ENCODE peak calls at places on chromosomes 2 and 18, in six cellular contexts. One of them, this sample, is unnamed.

GRCh38 chr18:48031641-48032040 is 101.2 kb upstream of the SMAD2 start:
- DNase-seq in NCI-H1092: no peak
- DNase-seq in stimulated activated CD4-positive, alpha-beta T cell treated with anti-CD3 and anti-CD28 coated beads, TNF-alpha, amount 100 ng/mL, for 1 hour: no peak
- DNase-seq in cerebellum: no peak
- DNase-seq in activated gamma-delta T cell treated with Interleukin-2 at 50 U/mL for 16 hours: no peak
- DNase-seq in AG04449: no peak
- DNase-seq in this sample: no peak

GRCh38 chr18:48405971-48406370 is 3.2 kb downstream of the ZBTB7C start:
- DNase-seq in cerebellum: no peak
- DNase-seq in activated gamma-delta T cell treated with Interleukin-2 at 50 U/mL for 16 hours: no peak
- DNase-seq in AG04449: no peak
- DNase-seq in stimulated activated CD4-positive, alpha-beta T cell treated with anti-CD3 and anti-CD28 coated beads, TNF-alpha, amount 100 ng/mL, for 1 hour: no peak
- DNase-seq in NCI-H1092: no peak
- DNase-seq in this sample: no peak

GRCh38 chr2:238487134-238487533 is 60.4 kb downstream of the ASB1 start:
- DNase-seq in cerebellum: no peak
- DNase-seq in AG04449: no peak
- DNase-seq in activated gamma-delta T cell treated with Interleukin-2 at 50 U/mL for 16 hours: no peak
- DNase-seq in stimulated activated CD4-positive, alpha-beta T cell treated with anti-CD3 and anti-CD28 coated beads, TNF-alpha, amount 100 ng/mL, for 1 hour: no peak
- DNase-seq in NCI-H1092: no peak
- DNase-seq in this sample: no peak

GRCh38 chr2:28909655-28910054 is 15.2 kb downstream of the WDR43 start:
- DNase-seq in activated gamma-delta T cell treated with Interleukin-2 at 50 U/mL for 16 hours: no peak
- DNase-seq in cerebellum: no peak
- DNase-seq in AG04449: no peak
- DNase-seq in NCI-H1092: no peak
- DNase-seq in stimulated activated CD4-positive, alpha-beta T cell treated with anti-CD3 and anti-CD28 coated beads, TNF-alpha, amount 100 ng/mL, for 1 hour: no peak
- DNase-seq in this sample: no peak

GRCh38 chr2:127086800-127087737 is 19.9 kb downstream of the BIN1 start:
- DNase-seq in activated gamma-delta T cell treated with Interleukin-2 at 50 U/mL for 16 hours: no peak
- DNase-seq in AG04449: no peak
- DNase-seq in stimulated activated CD4-positive, alpha-beta T cell treated with anti-CD3 and anti-CD28 coated beads, TNF-alpha, amount 100 ng/mL, for 1 hour: no peak
- DNase-seq in cerebellum: no peak
- DNase-seq in NCI-H1092: no peak
- DNase-seq in this sample: peak; percentile 58

GRCh38 chr2:15790326-15790725 is 150.0 kb upstream of the MYCN start:
- DNase-seq in activated gamma-delta T cell treated with Interleukin-2 at 50 U/mL for 16 hours: no peak
- DNase-seq in stimulated activated CD4-positive, alpha-beta T cell treated with anti-CD3 and anti-CD28 coated beads, TNF-alpha, amount 100 ng/mL, for 1 hour: no peak
- DNase-seq in AG04449: no peak
- DNase-seq in NCI-H1092: no peak
- DNase-seq in cerebellum: no peak
- DNase-seq in this sample: no peak

GRCh38 chr2:63571291-63571690 is 17.0 kb downstream of the WDPCP start:
- DNase-seq in stimulated activated CD4-positive, alpha-beta T cell treated with anti-CD3 and anti-CD28 coated beads, TNF-alpha, amount 100 ng/mL, for 1 hour: no peak
- DNase-seq in NCI-H1092: no peak
- DNase-seq in AG04449: no peak
- DNase-seq in activated gamma-delta T cell treated with Interleukin-2 at 50 U/mL for 16 hours: no peak
- DNase-seq in cerebellum: no peak
- DNase-seq in this sample: no peak

GRCh38 chr2:207300817-207301216 is 135.1 kb upstream of the KLF7 start:
- DNase-seq in cerebellum: no peak
- DNase-seq in stimulated activated CD4-positive, alpha-beta T cell treated with anti-CD3 and anti-CD28 coated beads, TNF-alpha, amount 100 ng/mL, for 1 hour: no peak
- DNase-seq in NCI-H1092: no peak
- DNase-seq in activated gamma-delta T cell treated with Interleukin-2 at 50 U/mL for 16 hours: no peak
- DNase-seq in AG04449: no peak
- DNase-seq in this sample: no peak

GRCh38 chr2:234712421-234712935 is 215.6 kb upstream of the ARL4C start:
- DNase-seq in cerebellum: no peak
- DNase-seq in AG04449: no peak
- DNase-seq in activated gamma-delta T cell treated with Interleukin-2 at 50 U/mL for 16 hours: no peak
- DNase-seq in NCI-H1092: no peak
- DNase-seq in stimulated activated CD4-positive, alpha-beta T cell treated with anti-CD3 and anti-CD28 coated beads, TNF-alpha, amount 100 ng/mL, for 1 hour: no peak
- DNase-seq in this sample: no peak

GRCh38 chr2:84297155-84297554 is 161.9 kb downstream of the SUCLG1 start:
- DNase-seq in NCI-H1092: no peak
- DNase-seq in AG04449: no peak
- DNase-seq in cerebellum: no peak
- DNase-seq in stimulated activated CD4-positive, alpha-beta T cell treated with anti-CD3 and anti-CD28 coated beads, TNF-alpha, amount 100 ng/mL, for 1 hour: no peak
- DNase-seq in activated gamma-delta T cell treated with Interleukin-2 at 50 U/mL for 16 hours: no peak
- DNase-seq in this sample: no peak

GRCh38 chr2:240131296-240131695 is 4.8 kb downstream of the COPS9 start:
- DNase-seq in NCI-H1092: no peak
- DNase-seq in cerebellum: no peak
- DNase-seq in activated gamma-delta T cell treated with Interleukin-2 at 50 U/mL for 16 hours: no peak
- DNase-seq in stimulated activated CD4-positive, alpha-beta T cell treated with anti-CD3 and anti-CD28 coated beads, TNF-alpha, amount 100 ng/mL, for 1 hour: no peak
- DNase-seq in AG04449: no peak
- DNase-seq in this sample: no peak

GRCh38 chr2:200252661-200253067 is 53.8 kb upstream of the SPATS2L start:
- DNase-seq in AG04449: peak; percentile 73
- DNase-seq in activated gamma-delta T cell treated with Interleukin-2 at 50 U/mL for 16 hours: no peak
- DNase-seq in cerebellum: no peak
- DNase-seq in stimulated activated CD4-positive, alpha-beta T cell treated with anti-CD3 and anti-CD28 coated beads, TNF-alpha, amount 100 ng/mL, for 1 hour: no peak
- DNase-seq in NCI-H1092: no peak
- DNase-seq in this sample: peak; percentile 69

GRCh38 chr2:172433169-172433568 is 5.8 kb downstream of the ITGA6 start:
- DNase-seq in NCI-H1092: no peak
- DNase-seq in activated gamma-delta T cell treated with Interleukin-2 at 50 U/mL for 16 hours: no peak
- DNase-seq in cerebellum: no peak
- DNase-seq in AG04449: no peak
- DNase-seq in stimulated activated CD4-positive, alpha-beta T cell treated with anti-CD3 and anti-CD28 coated beads, TNF-alpha, amount 100 ng/mL, for 1 hour: no peak
- DNase-seq in this sample: no peak

GRCh38 chr2:47554311-47554905 is 151.5 kb downstream of the MSH2 start:
- DNase-seq in stimulated activated CD4-positive, alpha-beta T cell treated with anti-CD3 and anti-CD28 coated beads, TNF-alpha, amount 100 ng/mL, for 1 hour: no peak
- DNase-seq in NCI-H1092: no peak
- DNase-seq in AG04449: no peak
- DNase-seq in cerebellum: no peak
- DNase-seq in activated gamma-delta T cell treated with Interleukin-2 at 50 U/mL for 16 hours: no peak
- DNase-seq in this sample: no peak

GRCh38 chr18:10833656-10834055 is 307.8 kb downstream of the NAPG start:
- DNase-seq in stimulated activated CD4-positive, alpha-beta T cell treated with anti-CD3 and anti-CD28 coated beads, TNF-alpha, amount 100 ng/mL, for 1 hour: no peak
- DNase-seq in AG04449: no peak
- DNase-seq in NCI-H1092: no peak
- DNase-seq in cerebellum: no peak
- DNase-seq in activated gamma-delta T cell treated with Interleukin-2 at 50 U/mL for 16 hours: no peak
- DNase-seq in this sample: no peak

GRCh38 chr2:148534416-148535205 is 109.9 kb upstream of the EPC2 start:
- DNase-seq in NCI-H1092: no peak
- DNase-seq in AG04449: no peak
- DNase-seq in activated gamma-delta T cell treated with Interleukin-2 at 50 U/mL for 16 hours: no peak
- DNase-seq in stimulated activated CD4-positive, alpha-beta T cell treated with anti-CD3 and anti-CD28 coated beads, TNF-alpha, amount 100 ng/mL, for 1 hour: no peak
- DNase-seq in cerebellum: no peak
- DNase-seq in this sample: no peak

GRCh38 chr2:69169990-69170389 is 157.0 kb downstream of the ANTXR1 start:
- DNase-seq in activated gamma-delta T cell treated with Interleukin-2 at 50 U/mL for 16 hours: no peak
- DNase-seq in stimulated activated CD4-positive, alpha-beta T cell treated with anti-CD3 and anti-CD28 coated beads, TNF-alpha, amount 100 ng/mL, for 1 hour: no peak
- DNase-seq in cerebellum: no peak
- DNase-seq in AG04449: no peak
- DNase-seq in NCI-H1092: no peak
- DNase-seq in this sample: no peak

GRCh38 chr2:9388102-9388735 is 35.1 kb downstream of the ITGB1BP1 start:
- DNase-seq in cerebellum: no peak
- DNase-seq in AG04449: no peak
- DNase-seq in NCI-H1092: no peak
- DNase-seq in stimulated activated CD4-positive, alpha-beta T cell treated with anti-CD3 and anti-CD28 coated beads, TNF-alpha, amount 100 ng/mL, for 1 hour: no peak
- DNase-seq in activated gamma-delta T cell treated with Interleukin-2 at 50 U/mL for 16 hours: no peak
- DNase-seq in this sample: no peak

GRCh38 chr2:1518891-1519530 is 105.7 kb downstream of the TPO start:
- DNase-seq in AG04449: no peak
- DNase-seq in NCI-H1092: no peak
- DNase-seq in stimulated activated CD4-positive, alpha-beta T cell treated with anti-CD3 and anti-CD28 coated beads, TNF-alpha, amount 100 ng/mL, for 1 hour: no peak
- DNase-seq in cerebellum: no peak
- DNase-seq in activated gamma-delta T cell treated with Interleukin-2 at 50 U/mL for 16 hours: no peak
- DNase-seq in this sample: no peak

GRCh38 chr18:12076424-12077140 is 17.1 kb upstream of the ANKRD62 start:
- DNase-seq in NCI-H1092: no peak
- DNase-seq in stimulated activated CD4-positive, alpha-beta T cell treated with anti-CD3 and anti-CD28 coated beads, TNF-alpha, amount 100 ng/mL, for 1 hour: no peak
- DNase-seq in AG04449: no peak
- DNase-seq in activated gamma-delta T cell treated with Interleukin-2 at 50 U/mL for 16 hours: no peak
- DNase-seq in cerebellum: peak; percentile 14
- DNase-seq in this sample: no peak

GRCh38 chr18:73189718-73190117 is 321.9 kb upstream of the NETO1 start:
- DNase-seq in AG04449: no peak
- DNase-seq in stimulated activated CD4-positive, alpha-beta T cell treated with anti-CD3 and anti-CD28 coated beads, TNF-alpha, amount 100 ng/mL, for 1 hour: no peak
- DNase-seq in NCI-H1092: no peak
- DNase-seq in activated gamma-delta T cell treated with Interleukin-2 at 50 U/mL for 16 hours: no peak
- DNase-seq in cerebellum: no peak
- DNase-seq in this sample: no peak

GRCh38 chr2:171687287-171688128 is at the start of gene DYNC1I2:
- DNase-seq in stimulated activated CD4-positive, alpha-beta T cell treated with anti-CD3 and anti-CD28 coated beads, TNF-alpha, amount 100 ng/mL, for 1 hour: peak; percentile 35
- DNase-seq in cerebellum: peak; percentile 87
- DNase-seq in AG04449: peak; percentile 79
- DNase-seq in NCI-H1092: peak; percentile 87
- DNase-seq in activated gamma-delta T cell treated with Interleukin-2 at 50 U/mL for 16 hours: peak; percentile 62
- DNase-seq in this sample: peak; percentile 85

GRCh38 chr2:186256540-186256939 is 229.5 kb upstream of the ZC3H15 start:
- DNase-seq in NCI-H1092: no peak
- DNase-seq in cerebellum: peak; percentile 42
- DNase-seq in activated gamma-delta T cell treated with Interleukin-2 at 50 U/mL for 16 hours: no peak
- DNase-seq in AG04449: no peak
- DNase-seq in stimulated activated CD4-positive, alpha-beta T cell treated with anti-CD3 and anti-CD28 coated beads, TNF-alpha, amount 100 ng/mL, for 1 hour: no peak
- DNase-seq in this sample: peak; percentile 8

GRCh38 chr18:21191596-21192307 is 50.3 kb upstream of the GREB1L start:
- DNase-seq in AG04449: no peak
- DNase-seq in cerebellum: peak; percentile 6
- DNase-seq in activated gamma-delta T cell treated with Interleukin-2 at 50 U/mL for 16 hours: no peak
- DNase-seq in stimulated activated CD4-positive, alpha-beta T cell treated with anti-CD3 and anti-CD28 coated beads, TNF-alpha, amount 100 ng/mL, for 1 hour: no peak
- DNase-seq in NCI-H1092: peak; percentile 30
- DNase-seq in this sample: peak; percentile 27

GRCh38 chr2:241925821-241926441 is 56.4 kb downstream of the RTP5 start:
- DNase-seq in cerebellum: no peak
- DNase-seq in NCI-H1092: no peak
- DNase-seq in activated gamma-delta T cell treated with Interleukin-2 at 50 U/mL for 16 hours: no peak
- DNase-seq in stimulated activated CD4-positive, alpha-beta T cell treated with anti-CD3 and anti-CD28 coated beads, TNF-alpha, amount 100 ng/mL, for 1 hour: no peak
- DNase-seq in AG04449: no peak
- DNase-seq in this sample: no peak

GRCh38 chr2:44531289-44531688 is 169.5 kb downstream of the CAMKMT start:
- DNase-seq in activated gamma-delta T cell treated with Interleukin-2 at 50 U/mL for 16 hours: no peak
- DNase-seq in NCI-H1092: no peak
- DNase-seq in AG04449: no peak
- DNase-seq in stimulated activated CD4-positive, alpha-beta T cell treated with anti-CD3 and anti-CD28 coated beads, TNF-alpha, amount 100 ng/mL, for 1 hour: no peak
- DNase-seq in cerebellum: no peak
- DNase-seq in this sample: no peak

GRCh38 chr2:176455865-176456291 is 186.6 kb downstream of the MTX2 start:
- DNase-seq in AG04449: no peak
- DNase-seq in stimulated activated CD4-positive, alpha-beta T cell treated with anti-CD3 and anti-CD28 coated beads, TNF-alpha, amount 100 ng/mL, for 1 hour: no peak
- DNase-seq in NCI-H1092: no peak
- DNase-seq in cerebellum: no peak
- DNase-seq in activated gamma-delta T cell treated with Interleukin-2 at 50 U/mL for 16 hours: no peak
- DNase-seq in this sample: peak; percentile 57

GRCh38 chr2:224777563-224777939 is 61.4 kb upstream of the CCDC195 start:
- DNase-seq in NCI-H1092: no peak
- DNase-seq in AG04449: no peak
- DNase-seq in stimulated activated CD4-positive, alpha-beta T cell treated with anti-CD3 and anti-CD28 coated beads, TNF-alpha, amount 100 ng/mL, for 1 hour: no peak
- DNase-seq in cerebellum: no peak
- DNase-seq in activated gamma-delta T cell treated with Interleukin-2 at 50 U/mL for 16 hours: no peak
- DNase-seq in this sample: no peak

GRCh38 chr2:217774232-217774631 is 228.6 kb downstream of the TNS1 start:
- DNase-seq in stimulated activated CD4-positive, alpha-beta T cell treated with anti-CD3 and anti-CD28 coated beads, TNF-alpha, amount 100 ng/mL, for 1 hour: no peak
- DNase-seq in NCI-H1092: no peak
- DNase-seq in activated gamma-delta T cell treated with Interleukin-2 at 50 U/mL for 16 hours: no peak
- DNase-seq in cerebellum: no peak
- DNase-seq in AG04449: no peak
- DNase-seq in this sample: no peak

GRCh38 chr2:208251098-208251497 is 3.8 kb downstream of the IDH1 start:
- DNase-seq in AG04449: no peak
- DNase-seq in activated gamma-delta T cell treated with Interleukin-2 at 50 U/mL for 16 hours: no peak
- DNase-seq in stimulated activated CD4-positive, alpha-beta T cell treated with anti-CD3 and anti-CD28 coated beads, TNF-alpha, amount 100 ng/mL, for 1 hour: no peak
- DNase-seq in cerebellum: no peak
- DNase-seq in NCI-H1092: no peak
- DNase-seq in this sample: no peak

GRCh38 chr2:232113821-232114220 is 152.3 kb downstream of the DIS3L2 start:
- DNase-seq in NCI-H1092: no peak
- DNase-seq in AG04449: no peak
- DNase-seq in stimulated activated CD4-positive, alpha-beta T cell treated with anti-CD3 and anti-CD28 coated beads, TNF-alpha, amount 100 ng/mL, for 1 hour: no peak
- DNase-seq in activated gamma-delta T cell treated with Interleukin-2 at 50 U/mL for 16 hours: no peak
- DNase-seq in cerebellum: no peak
- DNase-seq in this sample: no peak

GRCh38 chr2:233029321-233029720 is 3.2 kb upstream of the NEU2 start:
- DNase-seq in stimulated activated CD4-positive, alpha-beta T cell treated with anti-CD3 and anti-CD28 coated beads, TNF-alpha, amount 100 ng/mL, for 1 hour: no peak
- DNase-seq in NCI-H1092: no peak
- DNase-seq in cerebellum: no peak
- DNase-seq in AG04449: no peak
- DNase-seq in activated gamma-delta T cell treated with Interleukin-2 at 50 U/mL for 16 hours: no peak
- DNase-seq in this sample: peak; percentile 21

GRCh38 chr2:54122171-54122935 is 6.9 kb downstream of the ACYP2 start:
- DNase-seq in activated gamma-delta T cell treated with Interleukin-2 at 50 U/mL for 16 hours: no peak
- DNase-seq in stimulated activated CD4-positive, alpha-beta T cell treated with anti-CD3 and anti-CD28 coated beads, TNF-alpha, amount 100 ng/mL, for 1 hour: no peak
- DNase-seq in AG04449: no peak
- DNase-seq in NCI-H1092: no peak
- DNase-seq in cerebellum: peak; percentile 57
- DNase-seq in this sample: no peak

GRCh38 chr2:65744801-65745200 is 312.4 kb upstream of the SPRED2 start:
- DNase-seq in stimulated activated CD4-positive, alpha-beta T cell treated with anti-CD3 and anti-CD28 coated beads, TNF-alpha, amount 100 ng/mL, for 1 hour: no peak
- DNase-seq in cerebellum: no peak
- DNase-seq in AG04449: no peak
- DNase-seq in activated gamma-delta T cell treated with Interleukin-2 at 50 U/mL for 16 hours: no peak
- DNase-seq in NCI-H1092: no peak
- DNase-seq in this sample: no peak

GRCh38 chr2:128494307-128494639 is 175.6 kb upstream of the HS6ST1 start:
- DNase-seq in stimulated activated CD4-positive, alpha-beta T cell treated with anti-CD3 and anti-CD28 coated beads, TNF-alpha, amount 100 ng/mL, for 1 hour: no peak
- DNase-seq in NCI-H1092: no peak
- DNase-seq in cerebellum: no peak
- DNase-seq in activated gamma-delta T cell treated with Interleukin-2 at 50 U/mL for 16 hours: no peak
- DNase-seq in AG04449: no peak
- DNase-seq in this sample: no peak

GRCh38 chr2:128666596-128666995 is 347.9 kb upstream of the HS6ST1 start:
- DNase-seq in stimulated activated CD4-positive, alpha-beta T cell treated with anti-CD3 and anti-CD28 coated beads, TNF-alpha, amount 100 ng/mL, for 1 hour: no peak
- DNase-seq in AG04449: no peak
- DNase-seq in NCI-H1092: no peak
- DNase-seq in activated gamma-delta T cell treated with Interleukin-2 at 50 U/mL for 16 hours: no peak
- DNase-seq in cerebellum: no peak
- DNase-seq in this sample: no peak

GRCh38 chr2:234331966-234332365 is 164.9 kb downstream of the ARL4C start:
- DNase-seq in cerebellum: no peak
- DNase-seq in AG04449: no peak
- DNase-seq in NCI-H1092: no peak
- DNase-seq in activated gamma-delta T cell treated with Interleukin-2 at 50 U/mL for 16 hours: no peak
- DNase-seq in stimulated activated CD4-positive, alpha-beta T cell treated with anti-CD3 and anti-CD28 coated beads, TNF-alpha, amount 100 ng/mL, for 1 hour: no peak
- DNase-seq in this sample: no peak

GRCh38 chr18:33871363-33872025 is 293.5 kb downstream of the ASXL3 start:
- DNase-seq in cerebellum: no peak
- DNase-seq in AG04449: no peak
- DNase-seq in activated gamma-delta T cell treated with Interleukin-2 at 50 U/mL for 16 hours: no peak
- DNase-seq in stimulated activated CD4-positive, alpha-beta T cell treated with anti-CD3 and anti-CD28 coated beads, TNF-alpha, amount 100 ng/mL, for 1 hour: no peak
- DNase-seq in NCI-H1092: no peak
- DNase-seq in this sample: no peak

This sample was measured in AG09309.